ENCODE peak calls at places on chromosomes 11 and 22, in five cellular contexts. One of them, this sample, is unnamed.
A peak's percentile ranks its signal among the peaks of the same experiment; 100 is the strongest.

GRCh38 chr11:65779919-65780769 is 632 bp downstream of the AP5B1 start:
- DNase-seq in CD8-positive, alpha-beta T cell: peak; percentile 46
- DNase-seq in astrocyte of the spinal cord: peak; percentile 80
- DNase-seq in suprapubic skin: peak; percentile 84
- DNase-seq in hepatocyte: peak; percentile 93
- DNase-seq in this sample: no peak

GRCh38 chr11:98616256-98616655 is 404.5 kb upstream of the CNTN5 start:
- DNase-seq in CD8-positive, alpha-beta T cell: no peak
- DNase-seq in suprapubic skin: no peak
- DNase-seq in astrocyte of the spinal cord: no peak
- DNase-seq in hepatocyte: peak; percentile 14
- DNase-seq in this sample: no peak

GRCh38 chr11:22728600-22729394 is 62.4 kb downstream of the GAS2 start:
- DNase-seq in CD8-positive, alpha-beta T cell: no peak
- DNase-seq in astrocyte of the spinal cord: no peak
- DNase-seq in suprapubic skin: no peak
- DNase-seq in hepatocyte: no peak
- DNase-seq in this sample: no peak

GRCh38 chr11:2534957-2535672 is 90.3 kb downstream of the KCNQ1 start:
- DNase-seq in astrocyte of the spinal cord: no peak
- DNase-seq in CD8-positive, alpha-beta T cell: no peak
- DNase-seq in suprapubic skin: peak; percentile 57
- DNase-seq in hepatocyte: no peak
- DNase-seq in this sample: no peak

GRCh38 chr22:50674606-50675552 is 2.3 kb downstream of the SHANK3 start:
- DNase-seq in CD8-positive, alpha-beta T cell: no peak
- DNase-seq in suprapubic skin: peak; percentile 65
- DNase-seq in astrocyte of the spinal cord: no peak
- DNase-seq in hepatocyte: peak; percentile 84
- DNase-seq in this sample: no peak

GRCh38 chr11:65927904-65928397 is 8.7 kb downstream of the DRAP1 start:
- DNase-seq in CD8-positive, alpha-beta T cell: peak; percentile 63
- DNase-seq in hepatocyte: no peak
- DNase-seq in suprapubic skin: no peak
- DNase-seq in astrocyte of the spinal cord: no peak
- DNase-seq in this sample: no peak

GRCh38 chr11:132258865-132259264 is 888.5 kb downstream of the NTM start:
- DNase-seq in CD8-positive, alpha-beta T cell: no peak
- DNase-seq in astrocyte of the spinal cord: peak; percentile 68
- DNase-seq in hepatocyte: no peak
- DNase-seq in suprapubic skin: no peak
- DNase-seq in this sample: no peak

GRCh38 chr11:31442086-31442485 is 67.3 kb downstream of the IMMP1L start:
- DNase-seq in astrocyte of the spinal cord: no peak
- DNase-seq in hepatocyte: no peak
- DNase-seq in CD8-positive, alpha-beta T cell: no peak
- DNase-seq in suprapubic skin: no peak
- DNase-seq in this sample: no peak

GRCh38 chr22:37287550-37287951 is 5.2 kb downstream of the CYTH4 start:
- DNase-seq in CD8-positive, alpha-beta T cell: no peak
- DNase-seq in suprapubic skin: no peak
- DNase-seq in hepatocyte: no peak
- DNase-seq in astrocyte of the spinal cord: no peak
- DNase-seq in this sample: no peak

GRCh38 chr11:45647329-45647728 is 18.1 kb downstream of the CHST1 start:
- DNase-seq in suprapubic skin: no peak
- DNase-seq in hepatocyte: no peak
- DNase-seq in astrocyte of the spinal cord: no peak
- DNase-seq in CD8-positive, alpha-beta T cell: no peak
- DNase-seq in this sample: no peak

GRCh38 chr11:65504671-65505433 is 6.0 kb downstream of the MALAT1 start:
- DNase-seq in CD8-positive, alpha-beta T cell: no peak
- DNase-seq in hepatocyte: no peak
- DNase-seq in suprapubic skin: no peak
- DNase-seq in astrocyte of the spinal cord: peak; percentile 68
- DNase-seq in this sample: no peak

GRCh38 chr11:131462622-131463021 is 92.2 kb downstream of the NTM start:
- DNase-seq in suprapubic skin: no peak
- DNase-seq in astrocyte of the spinal cord: no peak
- DNase-seq in hepatocyte: no peak
- DNase-seq in CD8-positive, alpha-beta T cell: no peak
- DNase-seq in this sample: no peak

GRCh38 chr22:36454916-36455570 is 26.4 kb downstream of the TXN2 start:
- DNase-seq in CD8-positive, alpha-beta T cell: peak; percentile 94
- DNase-seq in astrocyte of the spinal cord: peak; percentile 94
- DNase-seq in suprapubic skin: peak; percentile 92
- DNase-seq in hepatocyte: peak; percentile 98
- DNase-seq in this sample: peak; percentile 54

GRCh38 chr22:19873138-19873959 is 18.7 kb upstream of the GNB1L start:
- DNase-seq in astrocyte of the spinal cord: no peak
- DNase-seq in CD8-positive, alpha-beta T cell: no peak
- DNase-seq in hepatocyte: no peak
- DNase-seq in suprapubic skin: peak; percentile 66
- DNase-seq in this sample: no peak

GRCh38 chr22:20093437-20093836 is 13.4 kb downstream of the DGCR8 start:
- DNase-seq in CD8-positive, alpha-beta T cell: no peak
- DNase-seq in astrocyte of the spinal cord: no peak
- DNase-seq in suprapubic skin: no peak
- DNase-seq in hepatocyte: no peak
- DNase-seq in this sample: no peak

GRCh38 chr11:117441146-117441975 is 113.7 kb downstream of the CEP164 start:
- DNase-seq in astrocyte of the spinal cord: no peak
- DNase-seq in hepatocyte: no peak
- DNase-seq in suprapubic skin: no peak
- DNase-seq in CD8-positive, alpha-beta T cell: no peak
- DNase-seq in this sample: no peak

GRCh38 chr22:44850946-44851345 is 98.6 kb downstream of the ARHGAP8 start:
- DNase-seq in astrocyte of the spinal cord: no peak
- DNase-seq in CD8-positive, alpha-beta T cell: no peak
- DNase-seq in suprapubic skin: peak; percentile 10
- DNase-seq in hepatocyte: no peak
- DNase-seq in this sample: no peak

GRCh38 chr11:2523821-2524391 is 79.1 kb downstream of the KCNQ1 start:
- DNase-seq in hepatocyte: no peak
- DNase-seq in CD8-positive, alpha-beta T cell: no peak
- DNase-seq in suprapubic skin: peak; percentile 47
- DNase-seq in astrocyte of the spinal cord: no peak
- DNase-seq in this sample: no peak

GRCh38 chr11:19232910-19233503 is 7.7 kb downstream of the E2F8 start:
- DNase-seq in CD8-positive, alpha-beta T cell: no peak
- DNase-seq in suprapubic skin: no peak
- DNase-seq in hepatocyte: no peak
- DNase-seq in astrocyte of the spinal cord: peak; percentile 84
- DNase-seq in this sample: peak; percentile 72

GRCh38 chr11:36012410-36012809 is 68.5 kb downstream of the LDLRAD3 start:
- DNase-seq in suprapubic skin: no peak
- DNase-seq in CD8-positive, alpha-beta T cell: no peak
- DNase-seq in hepatocyte: no peak
- DNase-seq in astrocyte of the spinal cord: peak; percentile 17
- DNase-seq in this sample: no peak

GRCh38 chr11:129460714-129461113 is 85.1 kb downstream of the BARX2 start:
- DNase-seq in suprapubic skin: no peak
- DNase-seq in CD8-positive, alpha-beta T cell: no peak
- DNase-seq in hepatocyte: peak; percentile 49
- DNase-seq in astrocyte of the spinal cord: no peak
- DNase-seq in this sample: no peak

GRCh38 chr11:66607126-66607834 is 9.2 kb upstream of the RBM14 start:
- DNase-seq in astrocyte of the spinal cord: peak; percentile 89
- DNase-seq in suprapubic skin: peak; percentile 80
- DNase-seq in CD8-positive, alpha-beta T cell: no peak
- DNase-seq in hepatocyte: peak; percentile 58
- DNase-seq in this sample: no peak

GRCh38 chr22:46422896-46423295 is 87.4 kb downstream of the TRMU start:
- DNase-seq in CD8-positive, alpha-beta T cell: no peak
- DNase-seq in hepatocyte: no peak
- DNase-seq in astrocyte of the spinal cord: no peak
- DNase-seq in suprapubic skin: no peak
- DNase-seq in this sample: no peak

GRCh38 chr11:76728778-76729177 is 54.4 kb upstream of the TSKU start:
- DNase-seq in astrocyte of the spinal cord: no peak
- DNase-seq in hepatocyte: no peak
- DNase-seq in CD8-positive, alpha-beta T cell: no peak
- DNase-seq in suprapubic skin: no peak
- DNase-seq in this sample: no peak

GRCh38 chr11:72712168-72712721 is 38.0 kb upstream of the PDE2A start:
- DNase-seq in CD8-positive, alpha-beta T cell: no peak
- DNase-seq in suprapubic skin: no peak
- DNase-seq in hepatocyte: no peak
- DNase-seq in astrocyte of the spinal cord: no peak
- DNase-seq in this sample: no peak

GRCh38 chr11:14029971-14030531 is 67.5 kb downstream of the SPON1 start:
- DNase-seq in astrocyte of the spinal cord: no peak
- DNase-seq in CD8-positive, alpha-beta T cell: no peak
- DNase-seq in suprapubic skin: peak; percentile 60
- DNase-seq in hepatocyte: peak; percentile 69
- DNase-seq in this sample: peak; percentile 9

GRCh38 chr11:82986491-82986890 is 85.0 kb downstream of the DDIAS start:
- DNase-seq in suprapubic skin: no peak
- DNase-seq in astrocyte of the spinal cord: no peak
- DNase-seq in hepatocyte: no peak
- DNase-seq in CD8-positive, alpha-beta T cell: no peak
- DNase-seq in this sample: no peak

GRCh38 chr22:40419718-40420117 is 49.3 kb downstream of the SGSM3 start:
- DNase-seq in suprapubic skin: no peak
- DNase-seq in hepatocyte: no peak
- DNase-seq in astrocyte of the spinal cord: no peak
- DNase-seq in CD8-positive, alpha-beta T cell: no peak
- DNase-seq in this sample: no peak

GRCh38 chr22:46147471-46148267 is 2.7 kb upstream of the PPARA start:
- DNase-seq in hepatocyte: peak; percentile 53
- DNase-seq in CD8-positive, alpha-beta T cell: no peak
- DNase-seq in astrocyte of the spinal cord: no peak
- DNase-seq in suprapubic skin: no peak
- DNase-seq in this sample: no peak

GRCh38 chr11:35413568-35413967 is 5.8 kb downstream of the SLC1A2 start:
- DNase-seq in hepatocyte: no peak
- DNase-seq in astrocyte of the spinal cord: no peak
- DNase-seq in suprapubic skin: no peak
- DNase-seq in CD8-positive, alpha-beta T cell: no peak
- DNase-seq in this sample: no peak

GRCh38 chr22:31952459-31952858 is 8.1 kb downstream of the YWHAH start:
- DNase-seq in CD8-positive, alpha-beta T cell: no peak
- DNase-seq in hepatocyte: no peak
- DNase-seq in suprapubic skin: no peak
- DNase-seq in astrocyte of the spinal cord: peak; percentile 87
- DNase-seq in this sample: no peak

DNA sequence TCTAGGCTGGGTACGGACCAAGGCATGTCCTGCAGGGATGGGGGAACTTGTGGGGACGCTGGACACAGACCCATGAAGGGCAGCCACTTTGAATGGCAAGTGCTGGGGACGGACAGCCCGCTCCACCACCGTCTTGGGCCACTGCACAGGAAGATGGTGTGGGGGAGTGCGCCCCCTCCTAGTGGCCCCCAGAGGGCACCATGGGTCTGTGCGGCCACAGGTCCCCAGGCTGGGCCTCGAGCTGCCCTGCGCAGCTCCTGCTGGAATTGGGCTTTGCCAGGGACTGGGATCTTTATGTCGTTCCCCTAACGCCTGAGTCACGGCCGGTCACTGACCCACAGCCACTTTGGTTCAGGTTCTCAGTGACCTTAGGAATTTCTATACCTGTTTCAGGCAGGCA is 44.4 kb downstream of the NAT10 start:
- DNase-seq in astrocyte of the spinal cord: no peak
- DNase-seq in CD8-positive, alpha-beta T cell: no peak
- DNase-seq in suprapubic skin: no peak
- DNase-seq in hepatocyte: no peak
- DNase-seq in this sample: no peak
- TF ChIP-seq CTCF in astrocyte of the spinal cord: peak; percentile 50
- TF ChIP-seq CTCF in CD8-positive, alpha-beta T cell: no peak
- TF ChIP-seq CTCF in suprapubic skin: no peak
- TF ChIP-seq CTCF in hepatocyte: peak; percentile 26
- TF ChIP-seq CTCF in this sample: peak; percentile 46

GRCh38 chr11:102279641-102280170 is 37.6 kb upstream of the BIRC3 start:
- DNase-seq in hepatocyte: peak; percentile 50
- DNase-seq in CD8-positive, alpha-beta T cell: no peak
- DNase-seq in astrocyte of the spinal cord: peak; percentile 78
- DNase-seq in suprapubic skin: no peak
- DNase-seq in this sample: no peak
- H3K4me3 ChIP-seq in hepatocyte: no peak overlapping the region
- H3K4me3 ChIP-seq in CD8-positive, alpha-beta T cell: no peak overlapping the region
- H3K4me3 ChIP-seq in astrocyte of the spinal cord: peak overlapping the region; percentile 9
- H3K4me3 ChIP-seq in suprapubic skin: no peak overlapping the region
- H3K4me3 ChIP-seq in this sample: no peak overlapping the region

GRCh38 chr11:11230802-11231562 is 122.1 kb downstream of the CSNK2A3 start:
- DNase-seq in CD8-positive, alpha-beta T cell: no peak
- DNase-seq in suprapubic skin: no peak
- DNase-seq in astrocyte of the spinal cord: no peak
- DNase-seq in hepatocyte: no peak
- DNase-seq in this sample: no peak
- TF ChIP-seq CTCF in CD8-positive, alpha-beta T cell: no peak
- TF ChIP-seq CTCF in suprapubic skin: peak; percentile 33
- TF ChIP-seq CTCF in astrocyte of the spinal cord: peak; percentile 34
- TF ChIP-seq CTCF in hepatocyte: no peak
- TF ChIP-seq CTCF in this sample: peak; percentile 20

GRCh38 chr22:23142546-23143105 is 836 bp upstream of the RSPH14 start:
- DNase-seq in suprapubic skin: no peak
- DNase-seq in astrocyte of the spinal cord: no peak
- DNase-seq in hepatocyte: no peak
- DNase-seq in CD8-positive, alpha-beta T cell: no peak
- DNase-seq in this sample: no peak
- H3K4me3 ChIP-seq in suprapubic skin: peak overlapping the region; percentile 39
- H3K4me3 ChIP-seq in astrocyte of the spinal cord: no peak overlapping the region
- H3K4me3 ChIP-seq in hepatocyte: no peak overlapping the region
- H3K4me3 ChIP-seq in CD8-positive, alpha-beta T cell: peak overlapping the region; percentile 26
- H3K4me3 ChIP-seq in this sample: no peak overlapping the region

DNA sequence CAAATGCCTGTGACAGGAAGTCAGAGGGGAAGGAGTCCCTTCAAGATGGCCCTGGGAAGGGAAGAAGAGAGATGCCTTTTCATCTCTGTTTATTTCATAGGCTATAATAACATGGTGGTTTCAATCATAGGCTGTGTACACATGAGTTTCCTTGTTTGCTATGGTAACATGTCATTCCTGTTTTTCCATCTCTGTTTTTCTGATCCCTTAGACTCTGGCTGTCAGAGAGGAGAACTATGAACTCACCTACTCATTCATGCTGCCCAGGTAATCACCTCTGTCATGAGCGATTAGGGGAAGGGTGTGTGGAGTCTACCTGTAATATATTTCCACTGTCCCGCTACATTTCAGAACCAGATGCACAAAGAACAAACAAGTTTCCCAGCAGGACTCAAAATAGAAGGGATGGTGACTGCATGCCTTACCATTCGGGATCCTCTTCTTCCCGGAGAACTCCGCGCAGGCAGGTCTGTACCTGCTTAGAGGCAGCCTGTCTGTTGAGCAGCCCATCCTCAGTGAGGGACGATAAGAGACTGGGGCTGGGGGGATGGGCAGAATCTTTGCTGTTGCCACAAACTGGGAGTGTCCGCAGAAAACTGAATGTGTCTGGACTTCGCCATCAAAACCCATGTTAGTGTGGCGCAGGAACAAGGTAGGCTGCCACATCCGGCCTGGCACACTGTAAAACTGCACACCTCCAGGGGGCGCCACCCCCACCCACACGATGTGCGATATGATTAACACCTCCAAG is 7.1 kb upstream of the PEX26 start:
- DNase-seq in astrocyte of the spinal cord: no peak
- DNase-seq in CD8-positive, alpha-beta T cell: no peak
- DNase-seq in suprapubic skin: peak; percentile 50
- DNase-seq in hepatocyte: no peak
- DNase-seq in this sample: no peak
- TF ChIP-seq CTCF in astrocyte of the spinal cord: peak; percentile 27
- TF ChIP-seq CTCF in CD8-positive, alpha-beta T cell: no peak
- TF ChIP-seq CTCF in suprapubic skin: no peak
- TF ChIP-seq CTCF in hepatocyte: peak; percentile 27
- TF ChIP-seq CTCF in this sample: no peak